ENCODE peak calls at places on chromosomes 7 and 10, in ten cellular contexts. One of them, this sample, is unnamed.

GRCh38 chr10:102344067-102344466 is 51.4 kb upstream of the NFKB2 start:
- DNase-seq in NCI-H1417: no peak
- DNase-seq in H7: no peak
- DNase-seq in ascending aorta: no peak
- DNase-seq in fibroblast of villous mesenchyme: no peak
- DNase-seq in nucleus accumbens: no peak
- DNase-seq in activated T-helper 1 cell treated with anti-CD3 and anti-CD28 coated beads, Interleukin-2, amount 50 U/mL, for 16 hours: no peak
- DNase-seq in GDM1: no peak
- DNase-seq in prostate gland: no peak
- DNase-seq in GM13976: no peak
- DNase-seq in this sample: no peak

GRCh38 chr7:117759950-117760640 is 113.1 kb downstream of the CTTNBP2 start:
- DNase-seq in NCI-H1417: no peak
- DNase-seq in H7: no peak
- DNase-seq in ascending aorta: no peak
- DNase-seq in fibroblast of villous mesenchyme: no peak
- DNase-seq in nucleus accumbens: no peak
- DNase-seq in activated T-helper 1 cell treated with anti-CD3 and anti-CD28 coated beads, Interleukin-2, amount 50 U/mL, for 16 hours: no peak
- DNase-seq in GDM1: no peak
- DNase-seq in prostate gland: no peak
- DNase-seq in GM13976: no peak
- DNase-seq in this sample: no peak

GRCh38 chr7:127251048-127251451 is 1.7 kb downstream of the GRM8 start:
- DNase-seq in NCI-H1417: peak
- DNase-seq in H7: peak
- DNase-seq in ascending aorta: no peak
- DNase-seq in fibroblast of villous mesenchyme: no peak
- DNase-seq in nucleus accumbens: no peak
- DNase-seq in activated T-helper 1 cell treated with anti-CD3 and anti-CD28 coated beads, Interleukin-2, amount 50 U/mL, for 16 hours: no peak
- DNase-seq in GDM1: no peak
- DNase-seq in prostate gland: no peak
- DNase-seq in GM13976: no peak
- DNase-seq in this sample: no peak

GRCh38 chr7:22346383-22347107 is 10.4 kb downstream of the RAPGEF5 start:
- DNase-seq in NCI-H1417: no peak
- DNase-seq in H7: no peak
- DNase-seq in ascending aorta: no peak
- DNase-seq in fibroblast of villous mesenchyme: no peak
- DNase-seq in nucleus accumbens: no peak
- DNase-seq in activated T-helper 1 cell treated with anti-CD3 and anti-CD28 coated beads, Interleukin-2, amount 50 U/mL, for 16 hours: no peak
- DNase-seq in GDM1: no peak
- DNase-seq in prostate gland: no peak
- DNase-seq in GM13976: no peak
- DNase-seq in this sample: no peak

GRCh38 chr7:99997545-99998137 is 17.8 kb upstream of the ZKSCAN1 start:
- DNase-seq in NCI-H1417: no peak
- DNase-seq in H7: peak
- DNase-seq in ascending aorta: no peak
- DNase-seq in fibroblast of villous mesenchyme: peak
- DNase-seq in nucleus accumbens: peak
- DNase-seq in activated T-helper 1 cell treated with anti-CD3 and anti-CD28 coated beads, Interleukin-2, amount 50 U/mL, for 16 hours: peak
- DNase-seq in GDM1: peak
- DNase-seq in prostate gland: peak
- DNase-seq in GM13976: peak
- DNase-seq in this sample: no peak

GRCh38 chr10:110637558-110638053 is 6.5 kb upstream of the RBM20 start:
- DNase-seq in NCI-H1417: no peak
- DNase-seq in H7: peak
- DNase-seq in ascending aorta: no peak
- DNase-seq in fibroblast of villous mesenchyme: no peak
- DNase-seq in nucleus accumbens: no peak
- DNase-seq in activated T-helper 1 cell treated with anti-CD3 and anti-CD28 coated beads, Interleukin-2, amount 50 U/mL, for 16 hours: no peak
- DNase-seq in GDM1: no peak
- DNase-seq in prostate gland: no peak
- DNase-seq in GM13976: no peak
- DNase-seq in this sample: no peak

GRCh38 chr7:140478361-140479061 is 794 bp downstream of the MKRN1 start:
- DNase-seq in NCI-H1417: peak
- DNase-seq in H7: peak
- DNase-seq in ascending aorta: no peak
- DNase-seq in fibroblast of villous mesenchyme: peak
- DNase-seq in nucleus accumbens: no peak
- DNase-seq in activated T-helper 1 cell treated with anti-CD3 and anti-CD28 coated beads, Interleukin-2, amount 50 U/mL, for 16 hours: peak
- DNase-seq in GDM1: peak
- DNase-seq in prostate gland: peak
- DNase-seq in GM13976: peak
- DNase-seq in this sample: no peak

GRCh38 chr7:1140481-1141104 is 19.4 kb downstream of the ZFAND2A start:
- DNase-seq in NCI-H1417: no peak
- DNase-seq in H7: no peak
- DNase-seq in ascending aorta: no peak
- DNase-seq in fibroblast of villous mesenchyme: no peak
- DNase-seq in nucleus accumbens: no peak
- DNase-seq in activated T-helper 1 cell treated with anti-CD3 and anti-CD28 coated beads, Interleukin-2, amount 50 U/mL, for 16 hours: no peak
- DNase-seq in GDM1: no peak
- DNase-seq in prostate gland: no peak
- DNase-seq in GM13976: no peak
- DNase-seq in this sample: no peak

GRCh38 chr10:72223743-72224101 is 7.6 kb upstream of the ASCC1 start:
- DNase-seq in NCI-H1417: no peak
- DNase-seq in H7: no peak
- DNase-seq in ascending aorta: no peak
- DNase-seq in fibroblast of villous mesenchyme: no peak
- DNase-seq in nucleus accumbens: no peak
- DNase-seq in activated T-helper 1 cell treated with anti-CD3 and anti-CD28 coated beads, Interleukin-2, amount 50 U/mL, for 16 hours: no peak
- DNase-seq in GDM1: no peak
- DNase-seq in prostate gland: no peak
- DNase-seq in GM13976: no peak
- DNase-seq in this sample: peak

GRCh38 chr7:130897515-130898419 is 163.8 kb upstream of the KLF14 start:
- DNase-seq in NCI-H1417: no peak
- DNase-seq in H7: no peak
- DNase-seq in ascending aorta: no peak
- DNase-seq in fibroblast of villous mesenchyme: no peak
- DNase-seq in nucleus accumbens: no peak
- DNase-seq in activated T-helper 1 cell treated with anti-CD3 and anti-CD28 coated beads, Interleukin-2, amount 50 U/mL, for 16 hours: no peak
- DNase-seq in GDM1: no peak
- DNase-seq in prostate gland: no peak
- DNase-seq in GM13976: peak
- DNase-seq in this sample: no peak

GRCh38 chr10:95963202-95963991 is 55.6 kb downstream of the CC2D2B start:
- DNase-seq in NCI-H1417: no peak
- DNase-seq in H7: no peak
- DNase-seq in ascending aorta: no peak
- DNase-seq in fibroblast of villous mesenchyme: no peak
- DNase-seq in nucleus accumbens: no peak
- DNase-seq in activated T-helper 1 cell treated with anti-CD3 and anti-CD28 coated beads, Interleukin-2, amount 50 U/mL, for 16 hours: no peak
- DNase-seq in GDM1: peak
- DNase-seq in prostate gland: no peak
- DNase-seq in GM13976: no peak
- DNase-seq in this sample: no peak

GRCh38 chr10:84244651-84245270 is at the start of gene RGR:
- DNase-seq in NCI-H1417: no peak
- DNase-seq in H7: no peak
- DNase-seq in ascending aorta: no peak
- DNase-seq in fibroblast of villous mesenchyme: no peak
- DNase-seq in nucleus accumbens: peak
- DNase-seq in activated T-helper 1 cell treated with anti-CD3 and anti-CD28 coated beads, Interleukin-2, amount 50 U/mL, for 16 hours: no peak
- DNase-seq in GDM1: no peak
- DNase-seq in prostate gland: no peak
- DNase-seq in GM13976: no peak
- DNase-seq in this sample: no peak

GRCh38 chr10:49360271-49361177 is 35.4 kb downstream of the DRGX start:
- DNase-seq in NCI-H1417: no peak
- DNase-seq in H7: no peak
- DNase-seq in ascending aorta: no peak
- DNase-seq in fibroblast of villous mesenchyme: peak
- DNase-seq in nucleus accumbens: no peak
- DNase-seq in activated T-helper 1 cell treated with anti-CD3 and anti-CD28 coated beads, Interleukin-2, amount 50 U/mL, for 16 hours: no peak
- DNase-seq in GDM1: no peak
- DNase-seq in prostate gland: no peak
- DNase-seq in GM13976: no peak
- DNase-seq in this sample: no peak

GRCh38 chr10:106082865-106083264 is 1081.6 kb downstream of the SORCS1 start:
- DNase-seq in NCI-H1417: no peak
- DNase-seq in H7: no peak
- DNase-seq in ascending aorta: no peak
- DNase-seq in fibroblast of villous mesenchyme: peak
- DNase-seq in nucleus accumbens: no peak
- DNase-seq in activated T-helper 1 cell treated with anti-CD3 and anti-CD28 coated beads, Interleukin-2, amount 50 U/mL, for 16 hours: no peak
- DNase-seq in GDM1: no peak
- DNase-seq in prostate gland: no peak
- DNase-seq in GM13976: no peak
- DNase-seq in this sample: no peak

GRCh38 chr7:103009466-103010219 is 65.0 kb downstream of the FBXL13 start:
- DNase-seq in NCI-H1417: no peak
- DNase-seq in H7: no peak
- DNase-seq in ascending aorta: no peak
- DNase-seq in fibroblast of villous mesenchyme: no peak
- DNase-seq in nucleus accumbens: no peak
- DNase-seq in activated T-helper 1 cell treated with anti-CD3 and anti-CD28 coated beads, Interleukin-2, amount 50 U/mL, for 16 hours: no peak
- DNase-seq in GDM1: no peak
- DNase-seq in prostate gland: no peak
- DNase-seq in GM13976: no peak
- DNase-seq in this sample: no peak

GRCh38 chr10:8187171-8187666 is 132.7 kb downstream of the GATA3 start:
- DNase-seq in NCI-H1417: no peak
- DNase-seq in H7: no peak
- DNase-seq in ascending aorta: no peak
- DNase-seq in fibroblast of villous mesenchyme: peak
- DNase-seq in nucleus accumbens: no peak
- DNase-seq in activated T-helper 1 cell treated with anti-CD3 and anti-CD28 coated beads, Interleukin-2, amount 50 U/mL, for 16 hours: no peak
- DNase-seq in GDM1: no peak
- DNase-seq in prostate gland: no peak
- DNase-seq in GM13976: no peak
- DNase-seq in this sample: no peak

GRCh38 chr7:33986951-33987948 is 81.9 kb downstream of the BMPER start:
- DNase-seq in NCI-H1417: no peak
- DNase-seq in H7: no peak
- DNase-seq in ascending aorta: no peak
- DNase-seq in fibroblast of villous mesenchyme: peak
- DNase-seq in nucleus accumbens: no peak
- DNase-seq in activated T-helper 1 cell treated with anti-CD3 and anti-CD28 coated beads, Interleukin-2, amount 50 U/mL, for 16 hours: no peak
- DNase-seq in GDM1: no peak
- DNase-seq in prostate gland: no peak
- DNase-seq in GM13976: no peak
- DNase-seq in this sample: no peak

GRCh38 chr7:53596230-53596629 is 560.8 kb downstream of the POM121L12 start:
- DNase-seq in NCI-H1417: no peak
- DNase-seq in H7: peak
- DNase-seq in ascending aorta: no peak
- DNase-seq in fibroblast of villous mesenchyme: no peak
- DNase-seq in nucleus accumbens: no peak
- DNase-seq in activated T-helper 1 cell treated with anti-CD3 and anti-CD28 coated beads, Interleukin-2, amount 50 U/mL, for 16 hours: no peak
- DNase-seq in GDM1: no peak
- DNase-seq in prostate gland: no peak
- DNase-seq in GM13976: no peak
- DNase-seq in this sample: no peak

GRCh38 chr10:127797339-127797738 is 60.4 kb downstream of the FOXI2 start:
- DNase-seq in NCI-H1417: peak
- DNase-seq in H7: no peak
- DNase-seq in ascending aorta: no peak
- DNase-seq in fibroblast of villous mesenchyme: peak
- DNase-seq in nucleus accumbens: peak
- DNase-seq in activated T-helper 1 cell treated with anti-CD3 and anti-CD28 coated beads, Interleukin-2, amount 50 U/mL, for 16 hours: no peak
- DNase-seq in GDM1: no peak
- DNase-seq in prostate gland: no peak
- DNase-seq in GM13976: peak
- DNase-seq in this sample: no peak

GRCh38 chr7:133775201-133775600 is 351.9 kb upstream of the LRGUK start:
- DNase-seq in NCI-H1417: peak
- DNase-seq in H7: no peak
- DNase-seq in ascending aorta: no peak
- DNase-seq in fibroblast of villous mesenchyme: no peak
- DNase-seq in nucleus accumbens: no peak
- DNase-seq in activated T-helper 1 cell treated with anti-CD3 and anti-CD28 coated beads, Interleukin-2, amount 50 U/mL, for 16 hours: no peak
- DNase-seq in GDM1: no peak
- DNase-seq in prostate gland: no peak
- DNase-seq in GM13976: no peak
- DNase-seq in this sample: no peak

GRCh38 chr10:52213511-52213831 is 100.6 kb upstream of the DKK1 start:
- DNase-seq in NCI-H1417: no peak
- DNase-seq in H7: peak
- DNase-seq in ascending aorta: no peak
- DNase-seq in fibroblast of villous mesenchyme: peak
- DNase-seq in nucleus accumbens: no peak
- DNase-seq in activated T-helper 1 cell treated with anti-CD3 and anti-CD28 coated beads, Interleukin-2, amount 50 U/mL, for 16 hours: no peak
- DNase-seq in GDM1: no peak
- DNase-seq in prostate gland: no peak
- DNase-seq in GM13976: no peak
- DNase-seq in this sample: no peak

GRCh38 chr10:104333037-104333727 is 5.1 kb downstream of the ITPRIP start:
- DNase-seq in NCI-H1417: peak
- DNase-seq in H7: peak
- DNase-seq in ascending aorta: no peak
- DNase-seq in fibroblast of villous mesenchyme: no peak
- DNase-seq in nucleus accumbens: no peak
- DNase-seq in activated T-helper 1 cell treated with anti-CD3 and anti-CD28 coated beads, Interleukin-2, amount 50 U/mL, for 16 hours: peak
- DNase-seq in GDM1: no peak
- DNase-seq in prostate gland: no peak
- DNase-seq in GM13976: no peak
- DNase-seq in this sample: no peak

GRCh38 chr10:17616403-17617030 is 657 bp downstream of the HACD1 start:
- DNase-seq in NCI-H1417: peak
- DNase-seq in H7: peak
- DNase-seq in ascending aorta: peak
- DNase-seq in fibroblast of villous mesenchyme: peak
- DNase-seq in nucleus accumbens: no peak
- DNase-seq in activated T-helper 1 cell treated with anti-CD3 and anti-CD28 coated beads, Interleukin-2, amount 50 U/mL, for 16 hours: peak
- DNase-seq in GDM1: no peak
- DNase-seq in prostate gland: peak
- DNase-seq in GM13976: peak
- DNase-seq in this sample: no peak